ENCODE peak calls at places on chromosomes 1 and 21, in ten cellular contexts. One of them, this sample, is unnamed.

GRCh38 chr1:26014179-26014578 is 7.4 kb upstream of the EXTL1 start:
- DNase-seq in stimulated activated CD8-positive, alpha-beta memory T cell treated with anti-CD3 and anti-CD28 coated beads, Interleukin-12 subunit alpha, Interleukin-12 subunit beta, amount 100 ng/mL, for 1 hour: no peak
- DNase-seq in NCI-H1694 treated with DMSO at 0.1 percent for 48 hours: no peak
- DNase-seq in mucosa of gallbladder: no peak
- DNase-seq in AG04450: no peak
- DNase-seq in EL: no peak
- DNase-seq in activated CD4-positive, alpha-beta T cell treated with anti-CD3 and anti-CD28 coated beads, Interleukin-2, amount 10 ng/mL, durations not matched to agents 7 days and 5 days: no peak
- DNase-seq in LHCN-M2: no peak
- DNase-seq in AG08395: no peak
- DNase-seq in Caco-2: no peak
- DNase-seq in this sample: no peak

GRCh38 chr1:182061597-182061996 is at the start of gene ZNF648:
- DNase-seq in activated CD4-positive, alpha-beta T cell treated with anti-CD3 and anti-CD28 coated beads, Interleukin-2, amount 10 ng/mL, durations not matched to agents 7 days and 5 days: no peak
- DNase-seq in AG08395: no peak
- DNase-seq in NCI-H1694 treated with DMSO at 0.1 percent for 48 hours: no peak
- DNase-seq in Caco-2: no peak
- DNase-seq in EL: no peak
- DNase-seq in mucosa of gallbladder: no peak
- DNase-seq in LHCN-M2: no peak
- DNase-seq in AG04450: no peak
- DNase-seq in stimulated activated CD8-positive, alpha-beta memory T cell treated with anti-CD3 and anti-CD28 coated beads, Interleukin-12 subunit alpha, Interleukin-12 subunit beta, amount 100 ng/mL, for 1 hour: no peak
- DNase-seq in this sample: no peak

GRCh38 chr1:24743404-24744211 is 1.6 kb upstream of the CLIC4 start:
- DNase-seq in stimulated activated CD8-positive, alpha-beta memory T cell treated with anti-CD3 and anti-CD28 coated beads, Interleukin-12 subunit alpha, Interleukin-12 subunit beta, amount 100 ng/mL, for 1 hour: no peak
- DNase-seq in NCI-H1694 treated with DMSO at 0.1 percent for 48 hours: no peak
- DNase-seq in mucosa of gallbladder: no peak
- DNase-seq in Caco-2: no peak
- DNase-seq in LHCN-M2: no peak
- DNase-seq in AG04450: no peak
- DNase-seq in EL: peak
- DNase-seq in AG08395: peak
- DNase-seq in activated CD4-positive, alpha-beta T cell treated with anti-CD3 and anti-CD28 coated beads, Interleukin-2, amount 10 ng/mL, durations not matched to agents 7 days and 5 days: no peak
- DNase-seq in this sample: no peak

GRCh38 chr1:27603320-27603961 is 503 bp downstream of the AHDC1 start:
- DNase-seq in AG08395: no peak
- DNase-seq in stimulated activated CD8-positive, alpha-beta memory T cell treated with anti-CD3 and anti-CD28 coated beads, Interleukin-12 subunit alpha, Interleukin-12 subunit beta, amount 100 ng/mL, for 1 hour: no peak
- DNase-seq in AG04450: no peak
- DNase-seq in mucosa of gallbladder: no peak
- DNase-seq in activated CD4-positive, alpha-beta T cell treated with anti-CD3 and anti-CD28 coated beads, Interleukin-2, amount 10 ng/mL, durations not matched to agents 7 days and 5 days: no peak
- DNase-seq in Caco-2: no peak
- DNase-seq in NCI-H1694 treated with DMSO at 0.1 percent for 48 hours: peak
- DNase-seq in EL: peak
- DNase-seq in LHCN-M2: no peak
- DNase-seq in this sample: no peak

GRCh38 chr1:79373481-79374132 is 367.1 kb upstream of the ADGRL4 start:
- DNase-seq in AG08395: peak
- DNase-seq in AG04450: no peak
- DNase-seq in stimulated activated CD8-positive, alpha-beta memory T cell treated with anti-CD3 and anti-CD28 coated beads, Interleukin-12 subunit alpha, Interleukin-12 subunit beta, amount 100 ng/mL, for 1 hour: no peak
- DNase-seq in activated CD4-positive, alpha-beta T cell treated with anti-CD3 and anti-CD28 coated beads, Interleukin-2, amount 10 ng/mL, durations not matched to agents 7 days and 5 days: no peak
- DNase-seq in NCI-H1694 treated with DMSO at 0.1 percent for 48 hours: no peak
- DNase-seq in LHCN-M2: peak
- DNase-seq in mucosa of gallbladder: peak
- DNase-seq in EL: peak
- DNase-seq in Caco-2: no peak
- DNase-seq in this sample: peak

GRCh38 chr1:86714159-86714558 is 9.8 kb downstream of the SH3GLB1 start:
- DNase-seq in Caco-2: no peak
- DNase-seq in stimulated activated CD8-positive, alpha-beta memory T cell treated with anti-CD3 and anti-CD28 coated beads, Interleukin-12 subunit alpha, Interleukin-12 subunit beta, amount 100 ng/mL, for 1 hour: no peak
- DNase-seq in LHCN-M2: peak
- DNase-seq in activated CD4-positive, alpha-beta T cell treated with anti-CD3 and anti-CD28 coated beads, Interleukin-2, amount 10 ng/mL, durations not matched to agents 7 days and 5 days: no peak
- DNase-seq in mucosa of gallbladder: no peak
- DNase-seq in AG04450: no peak
- DNase-seq in AG08395: no peak
- DNase-seq in NCI-H1694 treated with DMSO at 0.1 percent for 48 hours: no peak
- DNase-seq in EL: peak
- DNase-seq in this sample: no peak

GRCh38 chr1:222975472-222976122 is 160.8 kb downstream of the DISP1 start:
- DNase-seq in NCI-H1694 treated with DMSO at 0.1 percent for 48 hours: no peak
- DNase-seq in EL: peak
- DNase-seq in stimulated activated CD8-positive, alpha-beta memory T cell treated with anti-CD3 and anti-CD28 coated beads, Interleukin-12 subunit alpha, Interleukin-12 subunit beta, amount 100 ng/mL, for 1 hour: no peak
- DNase-seq in mucosa of gallbladder: no peak
- DNase-seq in AG08395: peak
- DNase-seq in AG04450: no peak
- DNase-seq in activated CD4-positive, alpha-beta T cell treated with anti-CD3 and anti-CD28 coated beads, Interleukin-2, amount 10 ng/mL, durations not matched to agents 7 days and 5 days: no peak
- DNase-seq in LHCN-M2: no peak
- DNase-seq in Caco-2: no peak
- DNase-seq in this sample: no peak

GRCh38 chr1:67110352-67110751 is 24.4 kb downstream of the C1orf141 start:
- DNase-seq in activated CD4-positive, alpha-beta T cell treated with anti-CD3 and anti-CD28 coated beads, Interleukin-2, amount 10 ng/mL, durations not matched to agents 7 days and 5 days: no peak
- DNase-seq in mucosa of gallbladder: no peak
- DNase-seq in Caco-2: no peak
- DNase-seq in stimulated activated CD8-positive, alpha-beta memory T cell treated with anti-CD3 and anti-CD28 coated beads, Interleukin-12 subunit alpha, Interleukin-12 subunit beta, amount 100 ng/mL, for 1 hour: no peak
- DNase-seq in AG08395: no peak
- DNase-seq in LHCN-M2: no peak
- DNase-seq in EL: no peak
- DNase-seq in AG04450: no peak
- DNase-seq in NCI-H1694 treated with DMSO at 0.1 percent for 48 hours: no peak
- DNase-seq in this sample: no peak

GRCh38 chr21:46253610-46254124 is 25.1 kb upstream of the LSS start:
- DNase-seq in LHCN-M2: peak
- DNase-seq in stimulated activated CD8-positive, alpha-beta memory T cell treated with anti-CD3 and anti-CD28 coated beads, Interleukin-12 subunit alpha, Interleukin-12 subunit beta, amount 100 ng/mL, for 1 hour: no peak
- DNase-seq in EL: no peak
- DNase-seq in AG04450: no peak
- DNase-seq in AG08395: no peak
- DNase-seq in activated CD4-positive, alpha-beta T cell treated with anti-CD3 and anti-CD28 coated beads, Interleukin-2, amount 10 ng/mL, durations not matched to agents 7 days and 5 days: peak
- DNase-seq in mucosa of gallbladder: no peak
- DNase-seq in Caco-2: no peak
- DNase-seq in NCI-H1694 treated with DMSO at 0.1 percent for 48 hours: no peak
- DNase-seq in this sample: no peak

GRCh38 chr1:14263671-14264070 is 334.8 kb upstream of the KAZN start:
- DNase-seq in AG08395: no peak
- DNase-seq in Caco-2: no peak
- DNase-seq in EL: no peak
- DNase-seq in NCI-H1694 treated with DMSO at 0.1 percent for 48 hours: peak
- DNase-seq in AG04450: no peak
- DNase-seq in mucosa of gallbladder: no peak
- DNase-seq in stimulated activated CD8-positive, alpha-beta memory T cell treated with anti-CD3 and anti-CD28 coated beads, Interleukin-12 subunit alpha, Interleukin-12 subunit beta, amount 100 ng/mL, for 1 hour: no peak
- DNase-seq in activated CD4-positive, alpha-beta T cell treated with anti-CD3 and anti-CD28 coated beads, Interleukin-2, amount 10 ng/mL, durations not matched to agents 7 days and 5 days: no peak
- DNase-seq in LHCN-M2: no peak
- DNase-seq in this sample: no peak

GRCh38 chr1:208917281-208917680 is 666.2 kb upstream of the CAMK1G start:
- DNase-seq in mucosa of gallbladder: no peak
- DNase-seq in stimulated activated CD8-positive, alpha-beta memory T cell treated with anti-CD3 and anti-CD28 coated beads, Interleukin-12 subunit alpha, Interleukin-12 subunit beta, amount 100 ng/mL, for 1 hour: no peak
- DNase-seq in AG08395: no peak
- DNase-seq in activated CD4-positive, alpha-beta T cell treated with anti-CD3 and anti-CD28 coated beads, Interleukin-2, amount 10 ng/mL, durations not matched to agents 7 days and 5 days: no peak
- DNase-seq in LHCN-M2: no peak
- DNase-seq in EL: no peak
- DNase-seq in AG04450: no peak
- DNase-seq in NCI-H1694 treated with DMSO at 0.1 percent for 48 hours: no peak
- DNase-seq in Caco-2: no peak
- DNase-seq in this sample: no peak

GRCh38 chr1:230191079-230191478 is 124.0 kb downstream of the GALNT2 start:
- DNase-seq in EL: peak
- DNase-seq in NCI-H1694 treated with DMSO at 0.1 percent for 48 hours: no peak
- DNase-seq in LHCN-M2: peak
- DNase-seq in stimulated activated CD8-positive, alpha-beta memory T cell treated with anti-CD3 and anti-CD28 coated beads, Interleukin-12 subunit alpha, Interleukin-12 subunit beta, amount 100 ng/mL, for 1 hour: no peak
- DNase-seq in AG04450: no peak
- DNase-seq in AG08395: peak
- DNase-seq in activated CD4-positive, alpha-beta T cell treated with anti-CD3 and anti-CD28 coated beads, Interleukin-2, amount 10 ng/mL, durations not matched to agents 7 days and 5 days: no peak
- DNase-seq in Caco-2: no peak
- DNase-seq in mucosa of gallbladder: peak
- DNase-seq in this sample: no peak

GRCh38 chr1:53656062-53656915 is 82.7 kb downstream of the GLIS1 start:
- DNase-seq in stimulated activated CD8-positive, alpha-beta memory T cell treated with anti-CD3 and anti-CD28 coated beads, Interleukin-12 subunit alpha, Interleukin-12 subunit beta, amount 100 ng/mL, for 1 hour: no peak
- DNase-seq in Caco-2: no peak
- DNase-seq in mucosa of gallbladder: no peak
- DNase-seq in NCI-H1694 treated with DMSO at 0.1 percent for 48 hours: peak
- DNase-seq in AG08395: peak
- DNase-seq in EL: peak
- DNase-seq in AG04450: peak
- DNase-seq in LHCN-M2: peak
- DNase-seq in activated CD4-positive, alpha-beta T cell treated with anti-CD3 and anti-CD28 coated beads, Interleukin-2, amount 10 ng/mL, durations not matched to agents 7 days and 5 days: no peak
- DNase-seq in this sample: no peak

GRCh38 chr1:36223373-36223995 is 759 bp upstream of the THRAP3 start:
- DNase-seq in mucosa of gallbladder: no peak
- DNase-seq in LHCN-M2: peak
- DNase-seq in AG04450: no peak
- DNase-seq in stimulated activated CD8-positive, alpha-beta memory T cell treated with anti-CD3 and anti-CD28 coated beads, Interleukin-12 subunit alpha, Interleukin-12 subunit beta, amount 100 ng/mL, for 1 hour: peak
- DNase-seq in Caco-2: no peak
- DNase-seq in AG08395: peak
- DNase-seq in activated CD4-positive, alpha-beta T cell treated with anti-CD3 and anti-CD28 coated beads, Interleukin-2, amount 10 ng/mL, durations not matched to agents 7 days and 5 days: peak
- DNase-seq in NCI-H1694 treated with DMSO at 0.1 percent for 48 hours: no peak
- DNase-seq in EL: peak
- DNase-seq in this sample: no peak

GRCh38 chr1:165455111-165455510 is 10.2 kb upstream of the RXRG start:
- DNase-seq in AG04450: no peak
- DNase-seq in NCI-H1694 treated with DMSO at 0.1 percent for 48 hours: no peak
- DNase-seq in mucosa of gallbladder: no peak
- DNase-seq in EL: no peak
- DNase-seq in stimulated activated CD8-positive, alpha-beta memory T cell treated with anti-CD3 and anti-CD28 coated beads, Interleukin-12 subunit alpha, Interleukin-12 subunit beta, amount 100 ng/mL, for 1 hour: no peak
- DNase-seq in activated CD4-positive, alpha-beta T cell treated with anti-CD3 and anti-CD28 coated beads, Interleukin-2, amount 10 ng/mL, durations not matched to agents 7 days and 5 days: no peak
- DNase-seq in AG08395: no peak
- DNase-seq in LHCN-M2: no peak
- DNase-seq in Caco-2: no peak
- DNase-seq in this sample: no peak

GRCh38 chr1:167627615-167627864 is 2.5 kb upstream of the RCSD1 start:
- DNase-seq in activated CD4-positive, alpha-beta T cell treated with anti-CD3 and anti-CD28 coated beads, Interleukin-2, amount 10 ng/mL, durations not matched to agents 7 days and 5 days: peak
- DNase-seq in Caco-2: no peak
- DNase-seq in mucosa of gallbladder: no peak
- DNase-seq in NCI-H1694 treated with DMSO at 0.1 percent for 48 hours: no peak
- DNase-seq in EL: no peak
- DNase-seq in AG08395: no peak
- DNase-seq in stimulated activated CD8-positive, alpha-beta memory T cell treated with anti-CD3 and anti-CD28 coated beads, Interleukin-12 subunit alpha, Interleukin-12 subunit beta, amount 100 ng/mL, for 1 hour: no peak
- DNase-seq in LHCN-M2: no peak
- DNase-seq in AG04450: no peak
- DNase-seq in this sample: no peak

GRCh38 chr1:60427194-60427593 is 353.6 kb upstream of the C1orf87 start:
- DNase-seq in activated CD4-positive, alpha-beta T cell treated with anti-CD3 and anti-CD28 coated beads, Interleukin-2, amount 10 ng/mL, durations not matched to agents 7 days and 5 days: no peak
- DNase-seq in EL: peak
- DNase-seq in stimulated activated CD8-positive, alpha-beta memory T cell treated with anti-CD3 and anti-CD28 coated beads, Interleukin-12 subunit alpha, Interleukin-12 subunit beta, amount 100 ng/mL, for 1 hour: no peak
- DNase-seq in AG08395: no peak
- DNase-seq in AG04450: no peak
- DNase-seq in NCI-H1694 treated with DMSO at 0.1 percent for 48 hours: no peak
- DNase-seq in Caco-2: no peak
- DNase-seq in mucosa of gallbladder: no peak
- DNase-seq in LHCN-M2: peak
- DNase-seq in this sample: no peak

GRCh38 chr1:200279810-200280411 is 129.9 kb downstream of the ZNF281 start:
- DNase-seq in NCI-H1694 treated with DMSO at 0.1 percent for 48 hours: peak
- DNase-seq in activated CD4-positive, alpha-beta T cell treated with anti-CD3 and anti-CD28 coated beads, Interleukin-2, amount 10 ng/mL, durations not matched to agents 7 days and 5 days: peak
- DNase-seq in AG08395: peak
- DNase-seq in Caco-2: peak
- DNase-seq in EL: peak
- DNase-seq in LHCN-M2: peak
- DNase-seq in stimulated activated CD8-positive, alpha-beta memory T cell treated with anti-CD3 and anti-CD28 coated beads, Interleukin-12 subunit alpha, Interleukin-12 subunit beta, amount 100 ng/mL, for 1 hour: no peak
- DNase-seq in AG04450: peak
- DNase-seq in mucosa of gallbladder: peak
- DNase-seq in this sample: peak

GRCh38 chr1:4628992-4629391 is 25.4 kb upstream of the AJAP1 start:
- DNase-seq in AG04450: no peak
- DNase-seq in stimulated activated CD8-positive, alpha-beta memory T cell treated with anti-CD3 and anti-CD28 coated beads, Interleukin-12 subunit alpha, Interleukin-12 subunit beta, amount 100 ng/mL, for 1 hour: no peak
- DNase-seq in LHCN-M2: no peak
- DNase-seq in mucosa of gallbladder: no peak
- DNase-seq in Caco-2: no peak
- DNase-seq in AG08395: no peak
- DNase-seq in activated CD4-positive, alpha-beta T cell treated with anti-CD3 and anti-CD28 coated beads, Interleukin-2, amount 10 ng/mL, durations not matched to agents 7 days and 5 days: no peak
- DNase-seq in EL: no peak
- DNase-seq in NCI-H1694 treated with DMSO at 0.1 percent for 48 hours: no peak
- DNase-seq in this sample: no peak

GRCh38 chr1:3942416-3943122 is 42.5 kb upstream of the C1orf174 start:
- DNase-seq in Caco-2: no peak
- DNase-seq in mucosa of gallbladder: no peak
- DNase-seq in activated CD4-positive, alpha-beta T cell treated with anti-CD3 and anti-CD28 coated beads, Interleukin-2, amount 10 ng/mL, durations not matched to agents 7 days and 5 days: no peak
- DNase-seq in LHCN-M2: no peak
- DNase-seq in AG04450: no peak
- DNase-seq in stimulated activated CD8-positive, alpha-beta memory T cell treated with anti-CD3 and anti-CD28 coated beads, Interleukin-12 subunit alpha, Interleukin-12 subunit beta, amount 100 ng/mL, for 1 hour: no peak
- DNase-seq in AG08395: no peak
- DNase-seq in NCI-H1694 treated with DMSO at 0.1 percent for 48 hours: no peak
- DNase-seq in EL: no peak
- DNase-seq in this sample: no peak

GRCh38 chr1:66687333-66687732 is 64.9 kb upstream of the DYNLT5 start:
- DNase-seq in Caco-2: no peak
- DNase-seq in mucosa of gallbladder: no peak
- DNase-seq in AG08395: no peak
- DNase-seq in stimulated activated CD8-positive, alpha-beta memory T cell treated with anti-CD3 and anti-CD28 coated beads, Interleukin-12 subunit alpha, Interleukin-12 subunit beta, amount 100 ng/mL, for 1 hour: no peak
- DNase-seq in activated CD4-positive, alpha-beta T cell treated with anti-CD3 and anti-CD28 coated beads, Interleukin-2, amount 10 ng/mL, durations not matched to agents 7 days and 5 days: no peak
- DNase-seq in NCI-H1694 treated with DMSO at 0.1 percent for 48 hours: no peak
- DNase-seq in EL: no peak
- DNase-seq in LHCN-M2: no peak
- DNase-seq in AG04450: no peak
- DNase-seq in this sample: no peak

GRCh38 chr1:241918879-241919278 is 38.7 kb upstream of the BECN2 start:
- DNase-seq in mucosa of gallbladder: no peak
- DNase-seq in Caco-2: no peak
- DNase-seq in stimulated activated CD8-positive, alpha-beta memory T cell treated with anti-CD3 and anti-CD28 coated beads, Interleukin-12 subunit alpha, Interleukin-12 subunit beta, amount 100 ng/mL, for 1 hour: no peak
- DNase-seq in activated CD4-positive, alpha-beta T cell treated with anti-CD3 and anti-CD28 coated beads, Interleukin-2, amount 10 ng/mL, durations not matched to agents 7 days and 5 days: no peak
- DNase-seq in AG08395: peak
- DNase-seq in NCI-H1694 treated with DMSO at 0.1 percent for 48 hours: no peak
- DNase-seq in LHCN-M2: peak
- DNase-seq in EL: peak
- DNase-seq in AG04450: no peak
- DNase-seq in this sample: no peak

GRCh38 chr1:12810691-12811408 is 19.7 kb downstream of the PRAMEF1 start:
- DNase-seq in NCI-H1694 treated with DMSO at 0.1 percent for 48 hours: no peak
- DNase-seq in AG04450: no peak
- DNase-seq in EL: peak
- DNase-seq in AG08395: peak
- DNase-seq in activated CD4-positive, alpha-beta T cell treated with anti-CD3 and anti-CD28 coated beads, Interleukin-2, amount 10 ng/mL, durations not matched to agents 7 days and 5 days: no peak
- DNase-seq in Caco-2: no peak
- DNase-seq in stimulated activated CD8-positive, alpha-beta memory T cell treated with anti-CD3 and anti-CD28 coated beads, Interleukin-12 subunit alpha, Interleukin-12 subunit beta, amount 100 ng/mL, for 1 hour: no peak
- DNase-seq in LHCN-M2: no peak
- DNase-seq in mucosa of gallbladder: no peak
- DNase-seq in this sample: no peak

GRCh38 chr1:246219508-246220030 is 287.5 kb downstream of the SMYD3 start:
- DNase-seq in mucosa of gallbladder: no peak
- DNase-seq in AG04450: no peak
- DNase-seq in activated CD4-positive, alpha-beta T cell treated with anti-CD3 and anti-CD28 coated beads, Interleukin-2, amount 10 ng/mL, durations not matched to agents 7 days and 5 days: no peak
- DNase-seq in NCI-H1694 treated with DMSO at 0.1 percent for 48 hours: no peak
- DNase-seq in Caco-2: no peak
- DNase-seq in LHCN-M2: no peak
- DNase-seq in EL: peak
- DNase-seq in stimulated activated CD8-positive, alpha-beta memory T cell treated with anti-CD3 and anti-CD28 coated beads, Interleukin-12 subunit alpha, Interleukin-12 subunit beta, amount 100 ng/mL, for 1 hour: no peak
- DNase-seq in AG08395: no peak
- DNase-seq in this sample: no peak

GRCh38 chr1:187844313-187844712 is 1015.6 kb downstream of the PLA2G4A start:
- DNase-seq in LHCN-M2: no peak
- DNase-seq in activated CD4-positive, alpha-beta T cell treated with anti-CD3 and anti-CD28 coated beads, Interleukin-2, amount 10 ng/mL, durations not matched to agents 7 days and 5 days: no peak
- DNase-seq in AG04450: no peak
- DNase-seq in EL: no peak
- DNase-seq in stimulated activated CD8-positive, alpha-beta memory T cell treated with anti-CD3 and anti-CD28 coated beads, Interleukin-12 subunit alpha, Interleukin-12 subunit beta, amount 100 ng/mL, for 1 hour: no peak
- DNase-seq in NCI-H1694 treated with DMSO at 0.1 percent for 48 hours: no peak
- DNase-seq in mucosa of gallbladder: no peak
- DNase-seq in AG08395: no peak
- DNase-seq in Caco-2: no peak
- DNase-seq in this sample: no peak

GRCh38 chr21:46295996-46296752 is 10.0 kb downstream of the YBEY start:
- DNase-seq in EL: peak
- DNase-seq in AG08395: peak
- DNase-seq in NCI-H1694 treated with DMSO at 0.1 percent for 48 hours: no peak
- DNase-seq in LHCN-M2: peak
- DNase-seq in AG04450: no peak
- DNase-seq in stimulated activated CD8-positive, alpha-beta memory T cell treated with anti-CD3 and anti-CD28 coated beads, Interleukin-12 subunit alpha, Interleukin-12 subunit beta, amount 100 ng/mL, for 1 hour: peak
- DNase-seq in mucosa of gallbladder: peak
- DNase-seq in activated CD4-positive, alpha-beta T cell treated with anti-CD3 and anti-CD28 coated beads, Interleukin-2, amount 10 ng/mL, durations not matched to agents 7 days and 5 days: peak
- DNase-seq in Caco-2: no peak
- DNase-seq in this sample: peak

GRCh38 chr1:237340892-237341291 is 298.9 kb downstream of the RYR2 start:
- DNase-seq in mucosa of gallbladder: no peak
- DNase-seq in AG08395: no peak
- DNase-seq in AG04450: no peak
- DNase-seq in stimulated activated CD8-positive, alpha-beta memory T cell treated with anti-CD3 and anti-CD28 coated beads, Interleukin-12 subunit alpha, Interleukin-12 subunit beta, amount 100 ng/mL, for 1 hour: no peak
- DNase-seq in activated CD4-positive, alpha-beta T cell treated with anti-CD3 and anti-CD28 coated beads, Interleukin-2, amount 10 ng/mL, durations not matched to agents 7 days and 5 days: no peak
- DNase-seq in LHCN-M2: no peak
- DNase-seq in Caco-2: no peak
- DNase-seq in EL: no peak
- DNase-seq in NCI-H1694 treated with DMSO at 0.1 percent for 48 hours: no peak
- DNase-seq in this sample: no peak

GRCh38 chr21:44803651-44804050 is 2.0 kb upstream of the UBE2G2 start:
- DNase-seq in activated CD4-positive, alpha-beta T cell treated with anti-CD3 and anti-CD28 coated beads, Interleukin-2, amount 10 ng/mL, durations not matched to agents 7 days and 5 days: no peak
- DNase-seq in LHCN-M2: no peak
- DNase-seq in AG08395: no peak
- DNase-seq in mucosa of gallbladder: no peak
- DNase-seq in EL: no peak
- DNase-seq in Caco-2: no peak
- DNase-seq in NCI-H1694 treated with DMSO at 0.1 percent for 48 hours: no peak
- DNase-seq in AG04450: no peak
- DNase-seq in stimulated activated CD8-positive, alpha-beta memory T cell treated with anti-CD3 and anti-CD28 coated beads, Interleukin-12 subunit alpha, Interleukin-12 subunit beta, amount 100 ng/mL, for 1 hour: no peak
- DNase-seq in this sample: no peak

This sample was measured in posterior cingulate gyrus.